ENCODE peak calls at places on chromosomes 2 and 18, in five cellular contexts. V is activated CD4-positive, alpha-beta memory T cell treated with anti-CD3 and anti-CD28 coated beads for 36 hours; Y is activated T-cell treated with anti-CD3 and anti-CD28 coated beads for 1 hour; H is heart left ventricle; C is nephron progenitor cell. U is an unnamed sample.
A peak's percentile ranks its signal among the peaks of the same experiment; 100 is the strongest.

GRCh38 chr2:241052677-241053360 is 49.3 kb downstream of the MTERF4 start:
- DNase-seq in V (no peak), H (no peak), Y (no peak), C (no peak), U (no peak)

GRCh38 chr2:45651415-45652089 is at the start of gene PRKCE:
- DNase-seq in H (peak; percentile 69), V (peak; percentile 69), C (no peak), Y (peak; percentile 50), U (peak; percentile 48)

GRCh38 chr2:47737191-47737975 is 45.6 kb upstream of the MSH6 start:
- DNase-seq in Y (no peak), C (no peak), V (no peak), H (no peak), U (no peak)

GRCh38 chr2:234593636-234594035 is 96.8 kb upstream of the ARL4C start:
- DNase-seq in H (no peak), C (no peak), V (no peak), Y (no peak), U (no peak)

GRCh38 chr18:40867452-40867851 is 1087.6 kb upstream of the PIK3C3 start:
- DNase-seq in C (no peak), H (no peak), V (no peak), Y (no peak), U (peak; percentile 53)

GRCh38 chr2:240820607-240821428 is 799 bp upstream of the KIF1A start:
- DNase-seq in H (no peak), Y (no peak), C (peak; percentile 43), V (peak; percentile 32), U (peak; percentile 59)

GRCh38 chr2:105610444-105611327 is 134.0 kb upstream of the NCK2 start:
- DNase-seq in C (no peak), Y (no peak), H (no peak), V (no peak), U (no peak)

GRCh38 chr2:30259071-30259470 is 27.7 kb downstream of the LBH start:
- DNase-seq in H (no peak), C (no peak), Y (no peak), V (no peak), U (no peak)

GRCh38 chr2:2644040-2644439 is 313.0 kb upstream of the MYT1L start:
- DNase-seq in Y (no peak), V (no peak), C (no peak), H (no peak), U (no peak)

GRCh38 chr18:76455015-76455676 is 39.9 kb downstream of the ZNF516 start:
- DNase-seq in C (no peak), V (no peak), H (no peak), Y (no peak), U (no peak)

U was measured in NCI-H2171 treated with DMSO at 0.1 percent for 48 hours.